ENCODE peak calls at places on chromosome 16, in six cellular contexts. K is A549, L is right atrium auricular region, O is dorsolateral prefrontal cortex, Y is suprapubic skin, X is heart right ventricle. S is an unnamed sample.

GRCh38 chr16:69314534-69314933 is 3.4 kb downstream of the VPS4A start:
- DNase-seq in K (no peak), L (no peak), X (no peak), Y (peak), O (no peak), S (no peak)

GRCh38 chr16:47853635-47854034 is 302.2 kb downstream of the ABCC12 start:
- DNase-seq in Y (no peak), K (no peak), O (no peak), L (no peak), X (no peak), S (no peak)

GRCh38 chr16:20166531-20167235 is 93.0 kb upstream of the GPR139 start:
- DNase-seq in K (no peak), L (no peak), X (no peak), Y (no peak), O (no peak), S (no peak)

GRCh38 chr16:67105251-67105650 is 4.5 kb upstream of the PHAF1 start:
- DNase-seq in K (no peak), O (no peak), X (no peak), L (no peak), Y (no peak), S (no peak)

GRCh38 chr16:66618588-66618987 is 14.1 kb downstream of the CMTM3 start:
- DNase-seq in X (no peak), L (no peak), O (no peak), K (peak), Y (no peak), S (no peak)

GRCh38 chr16:69511641-69512040 is 54.1 kb upstream of the NFAT5 start:
- DNase-seq in Y (no peak), K (no peak), O (no peak), X (no peak), L (no peak), S (no peak)

GRCh38 chr16:85888405-85889331 is 10.3 kb upstream of the IRF8 start:
- DNase-seq in L (no peak), X (no peak), K (peak), O (no peak), Y (no peak), S (peak)

GRCh38 chr16:29816694-29817441 is 916 bp downstream of the PAGR1 start:
- DNase-seq in X (peak), O (peak), K (peak), Y (peak), L (peak), S (peak)

GRCh38 chr16:30185683-30186421 is 2.5 kb downstream of the CORO1A start:
- DNase-seq in L (no peak), X (peak), K (no peak), Y (peak), O (peak), S (peak)

GRCh38 chr16:30121741-30122620 is 1.0 kb downstream of the MAPK3 start:
- DNase-seq in K (no peak), L (peak), Y (peak), X (peak), O (no peak), S (no peak)

GRCh38 chr16:87002717-87003413 is 314.3 kb downstream of the C16orf95 start:
- DNase-seq in X (no peak), Y (no peak), O (no peak), L (no peak), K (no peak), S (no peak)

GRCh38 chr16:50575743-50576142 is 27.5 kb downstream of the NKD1 start:
- DNase-seq in K (no peak), Y (no peak), X (no peak), L (no peak), O (no peak), S (no peak)

GRCh38 chr16:5175263-5175662 is 77.7 kb upstream of the EEF2KMT start:
- DNase-seq in L (no peak), Y (no peak), X (no peak), K (no peak), O (peak), S (no peak)

GRCh38 chr16:4081035-4081434 is 35.2 kb downstream of the ADCY9 start:
- DNase-seq in Y (no peak), X (no peak), K (no peak), L (peak), O (no peak), S (no peak)

GRCh38 chr16:1377406-1378010 is 25.8 kb downstream of the GNPTG start:
- DNase-seq in O (peak), L (no peak), X (no peak), Y (no peak), K (no peak), S (no peak)

GRCh38 chr16:19696312-19696711 is 21.7 kb downstream of the KNOP1 start:
- DNase-seq in Y (peak), K (peak), X (peak), L (peak), O (no peak), S (no peak)

GRCh38 chr16:58119509-58119845 is 9.7 kb downstream of the CFAP20 start:
- DNase-seq in L (no peak), X (no peak), Y (peak), O (no peak), K (no peak), S (no peak)

GRCh38 chr16:73308776-73309175 is 260.8 kb upstream of the ZFHX3 start:
- DNase-seq in L (no peak), X (no peak), Y (no peak), K (no peak), O (no peak), S (no peak)

GRCh38 chr16:87784812-87785211 is 19.0 kb upstream of the KLHDC4 start:
- DNase-seq in O (no peak), X (no peak), Y (no peak), K (no peak), L (no peak), S (no peak)

GRCh38 chr16:17397499-17397891 is 73.3 kb downstream of the XYLT1 start:
- DNase-seq in Y (no peak), O (no peak), X (peak), K (peak), L (no peak), S (no peak)

GRCh38 chr16:88070341-88070740 is 119.1 kb downstream of the BANP start:
- DNase-seq in X (no peak), O (no peak), L (no peak), Y (peak), K (no peak), S (no peak)

GRCh38 chr16:35753559-35754390 is 2294.4 kb downstream of the TP53TG3F start:
- DNase-seq in Y (no peak), K (no peak), L (peak), O (no peak), X (no peak), S (no peak)

GRCh38 chr16:69064789-69065313 is 40.6 kb upstream of the HAS3 start:
- DNase-seq in O (peak), X (no peak), K (no peak), L (no peak), Y (no peak), S (no peak)

GRCh38 chr16:70661534-70661917 is 15.2 kb downstream of the IL34 start:
- DNase-seq in O (no peak), K (no peak), L (no peak), X (no peak), Y (no peak), S (no peak)

GRCh38 chr16:55036371-55036821 is 105.7 kb downstream of the IRX5 start:
- DNase-seq in Y (no peak), X (no peak), L (no peak), O (no peak), K (no peak), S (no peak)

GRCh38 chr16:48384305-48384981 is 770 bp downstream of the SIAH1 start:
- DNase-seq in L (peak), O (peak), Y (no peak), X (peak), K (peak), S (peak)

GRCh38 chr16:79469999-79470398 is 130.5 kb downstream of the MAF start:
- DNase-seq in O (no peak), Y (no peak), K (no peak), X (peak), L (peak), S (no peak)

GRCh38 chr16:80640316-80640715 is 99.5 kb downstream of the DYNLRB2 start:
- DNase-seq in X (no peak), L (no peak), K (no peak), O (no peak), Y (no peak), S (no peak)
- TF ChIP-seq CTCF in X (no peak), L (no peak), K (no peak), O (no peak), Y (no peak), S (no peak)

GRCh38 chr16:22847100-22847499 is 33.1 kb downstream of the HS3ST2 start:
- DNase-seq in Y (no peak), X (no peak), O (no peak), K (no peak), L (no peak), S (no peak)

GRCh38 chr16:22843856-22844255 is 29.9 kb downstream of the HS3ST2 start:
- DNase-seq in K (no peak), X (no peak), Y (no peak), O (no peak), L (no peak), S (no peak)

GRCh38 chr16:22838681-22839080 is 24.7 kb downstream of the HS3ST2 start:
- DNase-seq in X (no peak), O (no peak), K (no peak), Y (no peak), L (no peak), S (no peak)

GRCh38 chr16:22844426-22844825 is 30.5 kb downstream of the HS3ST2 start:
- DNase-seq in X (no peak), O (no peak), Y (no peak), K (no peak), L (no peak), S (peak)

DNA sequence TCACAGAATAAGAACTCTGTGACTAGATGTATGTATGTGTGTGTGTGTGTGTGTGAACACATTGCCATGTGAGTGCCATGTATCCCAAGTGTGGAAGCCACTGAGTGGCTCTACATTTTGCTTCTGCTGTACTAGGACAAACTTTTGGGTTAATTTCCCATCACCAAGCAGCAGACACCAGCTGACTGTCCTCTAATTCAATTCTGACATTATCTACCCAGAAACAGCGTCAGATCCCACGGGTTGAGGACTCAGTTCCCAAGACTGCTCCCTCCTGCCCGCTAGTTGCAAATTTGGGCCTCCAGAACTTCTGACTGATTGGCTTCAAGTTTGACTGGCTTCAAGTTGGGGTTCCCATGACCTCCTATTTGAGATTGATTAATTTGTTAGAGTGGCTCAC is 29.2 kb downstream of the HS3ST2 start:
- DNase-seq in K (no peak), Y (no peak), X (no peak), O (no peak), L (no peak), S (no peak)
- H3K4me3 ChIP-seq in K (no peak), Y (no peak), X (no peak), O (no peak), L (no peak), S (no peak)

DNA sequence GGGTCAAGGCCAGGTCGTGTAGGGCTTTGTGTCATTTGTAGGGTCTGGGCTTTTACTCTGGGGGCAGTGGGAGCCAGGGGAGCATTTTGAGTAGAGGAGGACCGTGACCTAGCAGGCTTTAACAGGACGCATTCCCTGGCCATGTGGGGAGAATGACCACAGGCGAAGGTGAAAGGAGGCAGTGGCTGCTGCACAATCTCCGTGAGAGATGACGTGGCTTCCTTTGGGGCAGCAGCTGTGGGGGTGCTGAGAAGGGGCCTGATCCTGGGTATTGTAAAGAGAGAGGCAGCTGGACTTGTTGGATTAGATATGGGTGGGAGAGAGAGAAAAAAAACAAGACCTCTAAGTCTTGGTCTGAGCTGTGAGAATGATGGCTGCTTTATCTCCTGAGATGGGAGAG is 46.0 kb downstream of the KATNIP start:
- DNase-seq in O (no peak), X (no peak), Y (no peak), K (no peak), L (no peak), S (no peak)
- TF ChIP-seq CTCF in O (no peak), X (no peak), Y (no peak), K (no peak), L (no peak), S (no peak)

DNA sequence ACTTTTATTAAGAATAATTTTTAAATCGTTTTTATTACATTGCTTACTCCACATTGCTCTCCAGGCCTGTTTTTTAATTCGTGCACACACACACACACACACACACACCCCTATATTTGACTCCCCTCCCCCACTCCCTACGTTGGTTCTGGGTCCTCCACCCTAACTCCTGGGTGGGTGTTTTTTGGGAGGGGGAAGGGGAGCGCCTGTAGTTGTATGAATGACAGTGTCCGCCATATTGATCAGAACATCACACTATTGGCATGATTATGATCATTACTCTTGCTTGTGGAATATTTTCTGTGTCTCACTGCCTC is 1.3 kb downstream of the GNAO1 start:
- DNase-seq in L (no peak), K (no peak), X (no peak), O (no peak), Y (no peak), S (no peak)
- H3K4me3 ChIP-seq in L (peak), K (no peak), X (peak), O (peak), Y (no peak), S (no peak)

GRCh38 chr16:49558451-49558850 is 184.8 kb downstream of the C16orf78 start:
- DNase-seq in Y (no peak), X (no peak), L (no peak), O (no peak), K (no peak), S (no peak)

GRCh38 chr16:49562228-49562627 is 188.6 kb downstream of the C16orf78 start:
- DNase-seq in K (no peak), L (no peak), X (no peak), Y (no peak), O (no peak), S (no peak)

GRCh38 chr16:49557070-49557446 is 183.5 kb downstream of the C16orf78 start:
- DNase-seq in Y (no peak), O (no peak), X (no peak), L (no peak), K (no peak), S (no peak)

GRCh38 chr16:49559242-49559641 is 185.6 kb downstream of the C16orf78 start:
- DNase-seq in X (no peak), O (no peak), L (no peak), Y (no peak), K (no peak), S (no peak)

GRCh38 chr16:49560018-49560830 is 186.6 kb downstream of the C16orf78 start:
- DNase-seq in K (no peak), O (no peak), X (peak), Y (no peak), L (peak), S (no peak)
- TF ChIP-seq CTCF in K (no peak), O (no peak), X (no peak), Y (no peak), L (no peak), S (no peak)

S was measured in GM12865.